ENCODE peak calls at places on chromosomes 4 and X, in five cellular contexts. M, C, V, Y and H are unnamed samples.

GRCh38 chr4:24748023-24748422 is 47.4 kb upstream of the SOD3 start:
- DNase-seq in M (no peak), C (no peak), V (no peak), Y (no peak), H (no peak)

GRCh38 chr4:6196871-6197270 is 3.5 kb downstream of the JAKMIP1 start:
- DNase-seq in M (no peak), C (no peak), V (no peak), Y (no peak), H (no peak)

GRCh38 chr4:132284910-132285426 is 864.1 kb upstream of the PCDH10 start:
- DNase-seq in M (no peak), C (no peak), V (no peak), Y (no peak), H (no peak)

GRCh38 chr4:4880492-4880891 is 21.0 kb downstream of the MSX1 start:
- DNase-seq in M (no peak), C (no peak), V (no peak), Y (no peak), H (no peak)

GRCh38 chrX:7841084-7841805 is 1.7 kb upstream of the VCX start:
- DNase-seq in M (no peak), C (no peak), V (no peak), Y (no peak), H (no peak)

GRCh38 chr4:1290165-1290977 is 680 bp downstream of the MAEA start:
- DNase-seq in M (no peak), C (no peak), V (peak; percentile 16), Y (peak; percentile 12), H (no peak)

GRCh38 chr4:21113496-21114213 is 413.4 kb downstream of the PACRGL start:
- DNase-seq in M (no peak), C (peak; percentile 12), V (no peak), Y (no peak), H (no peak)

GRCh38 chr4:101621120-101621519 is 169.4 kb upstream of the BANK1 start:
- DNase-seq in M (no peak), C (no peak), V (peak; percentile 1), Y (no peak), H (no peak)

GRCh38 chrX:68684291-68684918 is 36.9 kb downstream of the STARD8 start:
- DNase-seq in M (no peak), C (no peak), V (no peak), Y (no peak), H (peak; percentile 45)

GRCh38 chr4:37693450-37694190 is 7.4 kb upstream of the RELL1 start:
- DNase-seq in M (no peak), C (no peak), V (no peak), Y (peak; percentile 81), H (no peak)

GRCh38 chr4:24262616-24263015 is 321.7 kb downstream of the DHX15 start:
- DNase-seq in M (no peak), C (no peak), V (peak; percentile 27), Y (no peak), H (no peak)

GRCh38 chr4:16024009-16024408 is 59.8 kb downstream of the PROM1 start:
- DNase-seq in M (no peak), C (no peak), V (no peak), Y (peak; percentile 49), H (no peak)

GRCh38 chrX:63283331-63283730 is 67.8 kb downstream of the SPIN4 start:
- DNase-seq in M (no peak), C (no peak), V (no peak), Y (no peak), H (no peak)

GRCh38 chr4:2698951-2699505 is 57.1 kb downstream of the TNIP2 start:
- DNase-seq in M (no peak), C (no peak), V (no peak), Y (no peak), H (no peak)

GRCh38 chrX:153781428-153782047 is 697 bp downstream of the SRPK3 start:
- DNase-seq in M (no peak), C (no peak), V (no peak), Y (no peak), H (no peak)

GRCh38 chr4:169103966-169104412 is 93.9 kb upstream of the CBR4 start:
- DNase-seq in M (no peak), C (peak; percentile 78), V (no peak), Y (peak; percentile 34), H (no peak)

GRCh38 chr4:126757219-126757618 is 875.5 kb upstream of the INTU start:
- DNase-seq in M (no peak), C (no peak), V (no peak), Y (no peak), H (no peak)

GRCh38 chr4:185738038-185738552 is 73.9 kb downstream of the SORBS2 start:
- DNase-seq in M (no peak), C (no peak), V (no peak), Y (no peak), H (no peak)

GRCh38 chrX:26851981-26852380 is 611.2 kb downstream of the PPP4R3C start:
- DNase-seq in M (no peak), C (no peak), V (peak; percentile 6), Y (no peak), H (no peak)

GRCh38 chrX:13647709-13648212 is 5.2 kb upstream of the TCEANC start:
- DNase-seq in M (no peak), C (peak; percentile 58), V (peak; percentile 93), Y (peak; percentile 2), H (peak; percentile 51)

GRCh38 chrX:149036086-149036485 is 469.0 kb downstream of the IDS start:
- DNase-seq in M (no peak), C (no peak), V (no peak), Y (no peak), H (no peak)

GRCh38 chr4:114998316-114998715 is 115.1 kb downstream of the NDST4 start:
- DNase-seq in M (no peak), C (no peak), V (no peak), Y (no peak), H (no peak)

GRCh38 chr4:142369141-142369540 is 477.0 kb downstream of the INPP4B start:
- DNase-seq in M (no peak), C (no peak), V (no peak), Y (no peak), H (no peak)